ENCODE peak calls at places on chromosomes 1 and 21, in five cellular contexts. J, K, Q, A and O are unnamed samples.

GRCh38 chr1:77030401-77031100 is 163.3 kb downstream of the ST6GALNAC5 start:
- DNase-seq in A (no peak), J (no peak), Q (no peak), K (no peak), O (no peak)

GRCh38 chr1:165452336-165453130 is 7.6 kb upstream of the RXRG start:
- DNase-seq in J (no peak), K (no peak), Q (no peak), A (no peak), O (no peak)

GRCh38 chr1:115364044-115364775 is 26.2 kb upstream of the NGF start:
- DNase-seq in J (no peak), Q (no peak), A (no peak), K (no peak), O (no peak)

GRCh38 chr1:45522324-45523104 is 830 bp upstream of the PRDX1 start:
- DNase-seq in Q (no peak), K (no peak), A (peak), J (no peak), O (peak)

GRCh38 chr1:66439028-66439427 is 94.9 kb upstream of the SGIP1 start:
- DNase-seq in Q (no peak), K (no peak), J (no peak), A (peak), O (no peak)

GRCh38 chr1:161046574-161047167 is 894 bp upstream of the USF1 start:
- DNase-seq in Q (no peak), K (no peak), J (no peak), A (no peak), O (no peak)

GRCh38 chr1:51268675-51269033 is 32.6 kb downstream of the RNF11 start:
- DNase-seq in J (no peak), K (no peak), A (peak), Q (no peak), O (no peak)

GRCh38 chr1:9629445-9630201 is 21.9 kb upstream of the PIK3CD start:
- DNase-seq in K (no peak), A (no peak), J (no peak), Q (peak), O (no peak)

GRCh38 chr1:12189328-12189682 is 22.5 kb downstream of the TNFRSF1B start:
- DNase-seq in A (no peak), Q (peak), J (no peak), K (no peak), O (no peak)

GRCh38 chr1:197092491-197093023 is 25.5 kb upstream of the F13B start:
- DNase-seq in J (no peak), K (no peak), Q (no peak), A (no peak), O (no peak)

GRCh38 chr1:21271550-21271949 is 18.7 kb downstream of the ECE1 start:
- DNase-seq in K (no peak), J (no peak), Q (no peak), A (no peak), O (no peak)

GRCh38 chr1:43044572-43045361 is 86.1 kb upstream of the SLC2A1 start:
- DNase-seq in K (no peak), A (no peak), Q (no peak), J (no peak), O (no peak)

GRCh38 chr1:247343801-247344200 is 12.1 kb upstream of the ZNF496 start:
- DNase-seq in A (no peak), J (no peak), K (no peak), Q (no peak), O (no peak)

GRCh38 chr1:206010101-206010500 is 6.9 kb upstream of the RAB7B start:
- DNase-seq in A (no peak), Q (no peak), K (no peak), J (no peak), O (no peak)

GRCh38 chr1:11797525-11798216 is 8.1 kb downstream of the MTHFR start:
- DNase-seq in Q (no peak), K (peak), A (peak), J (peak), O (no peak)

GRCh38 chr1:39491146-39491921 is at the start of gene BMP8A:
- DNase-seq in J (peak), Q (peak), A (no peak), K (no peak), O (peak)

GRCh38 chr1:87603636-87604035 is 275.0 kb downstream of the LMO4 start:
- DNase-seq in K (no peak), J (no peak), Q (no peak), A (no peak), O (no peak)

DNA sequence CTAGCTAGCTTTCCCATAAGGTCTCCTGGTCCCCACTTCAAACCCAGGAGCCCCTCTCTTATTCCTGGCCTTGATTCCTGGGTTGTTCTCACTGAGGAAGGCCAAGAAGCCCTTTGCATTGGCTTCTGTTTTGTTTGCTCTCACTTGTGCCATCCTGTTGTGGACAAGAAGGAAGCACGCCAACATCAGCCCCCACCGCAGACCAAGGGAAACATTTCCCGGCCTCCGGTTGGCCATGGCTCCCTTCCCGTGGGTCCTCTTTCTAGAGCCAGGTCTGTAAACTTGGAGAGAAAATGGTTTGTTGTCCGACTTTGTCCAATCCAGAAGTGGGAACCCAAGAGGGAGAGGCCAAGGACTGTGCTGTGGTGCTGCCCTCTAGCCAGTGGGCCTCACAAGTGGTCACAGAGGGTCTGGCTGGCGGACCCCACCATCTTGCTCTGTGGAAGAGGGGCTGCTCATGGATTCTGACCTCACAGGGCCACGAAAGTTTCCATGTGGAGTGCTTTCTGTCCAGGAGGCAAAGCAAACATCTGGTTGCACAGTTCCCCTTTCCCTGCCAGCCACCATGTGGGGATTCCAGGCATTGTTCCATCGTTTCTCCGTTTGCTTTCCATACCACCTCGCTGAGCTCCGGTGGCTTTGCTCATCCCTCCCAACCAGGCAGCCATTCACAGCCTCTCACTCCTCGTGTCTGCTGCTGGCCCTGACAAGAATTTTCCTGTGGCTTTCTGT is 18.9 kb upstream of the TENT5C start:
- DNase-seq in Q (no peak), K (no peak), J (peak), A (no peak), O (no peak)
- TF ChIP-seq CTCF in Q (no peak), K (peak), J (no peak), A (no peak), O (no peak)

GRCh38 chr21:26027696-26028095 is 142.9 kb downstream of the APP start:
- DNase-seq in K (no peak), A (peak), J (no peak), Q (no peak), O (no peak)

GRCh38 chr21:26028183-26028582 is 142.4 kb downstream of the APP start:
- DNase-seq in A (peak), Q (no peak), K (no peak), J (no peak), O (no peak)

DNA sequence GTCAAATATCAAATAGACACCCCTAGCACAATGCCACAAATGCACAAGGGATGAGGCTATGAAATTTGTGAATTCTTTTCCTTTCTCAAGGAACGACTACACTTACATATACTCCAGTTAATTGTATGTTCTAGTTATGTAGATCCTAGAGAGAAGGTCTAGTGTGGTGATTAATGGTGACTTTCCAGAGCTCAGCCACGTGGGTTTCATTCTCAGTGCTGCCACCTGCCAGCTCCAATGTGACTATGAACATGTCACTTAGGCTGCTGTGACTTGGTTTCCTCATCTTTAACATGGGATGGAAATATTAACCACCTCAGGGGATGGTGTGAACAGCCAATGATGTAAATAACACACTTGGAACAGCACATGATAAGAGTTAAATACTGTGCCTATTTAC is 138.3 kb downstream of the APP start:
- DNase-seq in Q (no peak), J (no peak), A (peak), K (no peak), O (no peak)
- TF ChIP-seq CTCF in Q (no peak), J (no peak), A (no peak), K (no peak), O (no peak)

GRCh38 chr1:179121159-179121938 is 39.5 kb downstream of the TOR3A start:
- DNase-seq in A (peak), Q (peak), J (no peak), K (no peak), O (peak)
- TF ChIP-seq CTCF in A (peak), Q (peak), J (peak), K (peak), O (peak)

DNA sequence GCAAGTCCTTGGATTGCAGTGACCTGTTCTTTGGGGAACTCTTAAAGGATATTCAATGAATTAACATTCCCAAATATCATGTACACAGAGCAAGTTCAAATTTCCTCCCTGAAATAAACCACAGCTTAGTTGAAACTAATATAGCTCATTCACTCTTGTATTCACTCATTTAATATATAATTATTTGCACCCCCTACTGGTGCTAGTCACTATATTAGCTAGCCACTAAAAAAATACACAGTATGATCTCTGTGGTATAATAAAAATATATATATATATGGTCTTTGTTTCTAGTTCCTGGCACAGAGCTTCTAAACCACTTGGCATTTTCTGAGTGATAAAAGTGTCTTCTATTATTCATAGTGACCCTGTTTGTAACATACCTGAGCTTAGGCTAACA is 177.3 kb upstream of the LYPLAL1 start:
- DNase-seq in J (no peak), Q (no peak), A (peak), K (no peak), O (no peak)
- TF ChIP-seq CTCF in J (no peak), Q (no peak), A (no peak), K (no peak), O (no peak)

GRCh38 chr1:58204284-58204683 is 342.2 kb downstream of the OMA1 start:
- DNase-seq in Q (no peak), A (no peak), J (no peak), K (no peak), O (no peak)
- TF ChIP-seq CTCF in Q (no peak), A (no peak), J (no peak), K (no peak), O (no peak)